ENCODE peak calls at places on chromosomes 6 and 20, in seven cellular contexts. K is HFFc6, E is GM04504, T is RCC 7860, J is osteoblast, M is endothelial cell, Z is activated gamma-delta T cell. R is an unnamed sample.

GRCh38 chr6:45538636-45539035 is 160.9 kb upstream of the SUPT3H start:
- DNase-seq in K (no peak), E (peak), T (no peak), J (peak), M (no peak), Z (no peak), R (no peak)

GRCh38 chr20:34301587-34302311 is 1.4 kb downstream of the AHCY start:
- DNase-seq in K (no peak), E (no peak), T (no peak), J (no peak), M (no peak), Z (no peak), R (no peak)

GRCh38 chr6:4401408-4402367 is 266.3 kb upstream of the ECI2 start:
- DNase-seq in K (no peak), E (no peak), T (no peak), J (peak), M (no peak), Z (no peak), R (no peak)

GRCh38 chr6:34671801-34672656 is 24.5 kb downstream of the ILRUN start:
- DNase-seq in K (peak), E (no peak), T (no peak), J (peak), M (no peak), Z (no peak), R (no peak)

GRCh38 chr6:114534813-114535212 is 192.0 kb upstream of the HS3ST5 start:
- DNase-seq in K (no peak), E (no peak), T (no peak), J (no peak), M (no peak), Z (no peak), R (no peak)

GRCh38 chr6:170316071-170316470 is 9.5 kb downstream of the FAM120B start:
- DNase-seq in K (no peak), E (no peak), T (peak), J (peak), M (no peak), Z (no peak), R (no peak)

GRCh38 chr6:158662607-158663464 is 13.0 kb downstream of the SYTL3 start:
- DNase-seq in K (no peak), E (no peak), T (no peak), J (no peak), M (no peak), Z (no peak), R (no peak)

GRCh38 chr6:37145443-37145842 is 24.5 kb upstream of the PIM1 start:
- DNase-seq in K (no peak), E (no peak), T (no peak), J (no peak), M (no peak), Z (no peak), R (no peak)

GRCh38 chr6:23173231-23173630 is 603.9 kb downstream of the HDGFL1 start:
- DNase-seq in K (no peak), E (no peak), T (no peak), J (no peak), M (peak), Z (no peak), R (no peak)

GRCh38 chr6:13591205-13591921 is 17.0 kb downstream of the SIRT5 start:
- DNase-seq in K (no peak), E (no peak), T (no peak), J (no peak), M (no peak), Z (no peak), R (no peak)

GRCh38 chr6:100633096-100633766 is 168.5 kb upstream of the SIM1 start:
- DNase-seq in K (peak), E (peak), T (peak), J (no peak), M (no peak), Z (no peak), R (no peak)

GRCh38 chr20:19934792-19935491 is 82.2 kb upstream of the NAA20 start:
- DNase-seq in K (no peak), E (no peak), T (no peak), J (no peak), M (no peak), Z (no peak), R (no peak)

GRCh38 chr6:168100803-168101095 is 21.7 kb upstream of the FRMD1 start:
- DNase-seq in K (no peak), E (no peak), T (no peak), J (peak), M (no peak), Z (no peak), R (no peak)

GRCh38 chr20:33250666-33251065 is 14.9 kb downstream of the BPIFA1 start:
- DNase-seq in K (no peak), E (no peak), T (no peak), J (no peak), M (no peak), Z (no peak), R (no peak)

GRCh38 chr6:118748311-118749062 is 97.1 kb upstream of the CEP85L start:
- DNase-seq in K (peak), E (no peak), T (no peak), J (peak), M (no peak), Z (no peak), R (peak)

GRCh38 chr6:142551145-142551811 is 249.5 kb downstream of the ADGRG6 start:
- DNase-seq in K (peak), E (no peak), T (peak), J (no peak), M (no peak), Z (no peak), R (no peak)

GRCh38 chr20:49482621-49483017 is at the start of gene KCNB1:
- DNase-seq in K (peak), E (no peak), T (no peak), J (peak), M (peak), Z (peak), R (no peak)

R was measured in BE2C.